ENCODE peak calls at places on chromosomes 7 and 10, in nine cellular contexts. C is WERI-Rb-1, Q is aorta, N is tibial nerve, W is IMR-90, S is sigmoid colon, V is bronchial epithelial cell, M is breast epithelium, X is left ventricle myocardium inferior. J is an unnamed sample.

GRCh38 chr10:59885430-59886134 is 20.8 kb downstream of the CCDC6 start:
- DNase-seq in W (no peak), N (no peak), Q (no peak), C (no peak), V (no peak), X (no peak), S (no peak), M (no peak), J (peak; percentile 33)

GRCh38 chr7:38007096-38007495 is 86.7 kb downstream of the EPDR1 start:
- DNase-seq in S (no peak), M (no peak), V (no peak), W (no peak), Q (no peak), N (no peak), C (no peak), X (no peak), J (no peak)

GRCh38 chr7:43454936-43455518 is 127.9 kb upstream of the STK17A start:
- DNase-seq in S (no peak), Q (no peak), M (no peak), X (no peak), W (peak; percentile 42), V (peak; percentile 82), C (no peak), N (no peak), J (peak; percentile 62)

GRCh38 chr10:91944880-91945630 is 21.5 kb downstream of the BTAF1 start:
- DNase-seq in N (no peak), C (no peak), X (no peak), W (peak; percentile 61), S (no peak), V (peak; percentile 46), M (no peak), Q (no peak), J (no peak)

GRCh38 chr10:10865303-10865702 is 152.4 kb upstream of the CELF2 start:
- DNase-seq in Q (no peak), V (peak; percentile 49), M (no peak), S (no peak), W (peak; percentile 33), C (no peak), X (no peak), N (no peak), J (no peak)

GRCh38 chr7:93014410-93014809 is 103.4 kb downstream of the SAMD9 start:
- DNase-seq in N (no peak), M (no peak), W (no peak), C (no peak), V (peak; percentile 67), X (no peak), S (no peak), Q (no peak), J (no peak)

GRCh38 chr10:12262278-12262981 is 66.4 kb downstream of the CDC123 start:
- DNase-seq in M (no peak), V (no peak), C (no peak), X (no peak), S (no peak), W (no peak), Q (peak; percentile 1), N (no peak), J (no peak)

GRCh38 chr10:88781206-88781605 is 21.3 kb upstream of the LIPM start:
- DNase-seq in V (peak; percentile 61), C (no peak), S (no peak), Q (no peak), W (no peak), N (no peak), X (no peak), M (no peak), J (no peak)

GRCh38 chr7:27168265-27168947 is 3.1 kb upstream of the HOXA9 start:
- DNase-seq in M (no peak), W (no peak), S (peak; percentile 89), N (no peak), V (no peak), X (peak; percentile 7), Q (peak; percentile 90), C (no peak), J (no peak)

GRCh38 chr10:18044976-18045720 is 93.4 kb downstream of the SLC39A12 start:
- DNase-seq in C (no peak), M (no peak), S (no peak), Q (no peak), V (no peak), X (no peak), N (no peak), W (peak; percentile 96), J (no peak)

GRCh38 chr10:119634219-119634544 is 17.0 kb upstream of the BAG3 start:
- DNase-seq in M (no peak), C (no peak), S (peak; percentile 75), W (no peak), V (no peak), Q (no peak), X (no peak), N (peak; percentile 40), J (no peak)

GRCh38 chr7:142873281-142873784 is 12.2 kb downstream of the TRPV6 start:
- DNase-seq in M (peak; percentile 49), N (no peak), W (no peak), X (no peak), Q (peak; percentile 70), C (peak; percentile 61), S (no peak), V (no peak), J (peak; percentile 86)

GRCh38 chr10:52213511-52213831 is 100.6 kb upstream of the DKK1 start:
- DNase-seq in N (no peak), V (peak; percentile 67), S (no peak), W (peak; percentile 75), M (no peak), C (peak; percentile 29), X (no peak), Q (no peak), J (peak; percentile 8)

GRCh38 chr7:124072603-124073324 is 39.9 kb upstream of the TMEM229A start:
- DNase-seq in X (no peak), N (no peak), C (no peak), Q (no peak), W (peak; percentile 90), S (no peak), V (peak; percentile 85), M (no peak), J (no peak)

DNA sequence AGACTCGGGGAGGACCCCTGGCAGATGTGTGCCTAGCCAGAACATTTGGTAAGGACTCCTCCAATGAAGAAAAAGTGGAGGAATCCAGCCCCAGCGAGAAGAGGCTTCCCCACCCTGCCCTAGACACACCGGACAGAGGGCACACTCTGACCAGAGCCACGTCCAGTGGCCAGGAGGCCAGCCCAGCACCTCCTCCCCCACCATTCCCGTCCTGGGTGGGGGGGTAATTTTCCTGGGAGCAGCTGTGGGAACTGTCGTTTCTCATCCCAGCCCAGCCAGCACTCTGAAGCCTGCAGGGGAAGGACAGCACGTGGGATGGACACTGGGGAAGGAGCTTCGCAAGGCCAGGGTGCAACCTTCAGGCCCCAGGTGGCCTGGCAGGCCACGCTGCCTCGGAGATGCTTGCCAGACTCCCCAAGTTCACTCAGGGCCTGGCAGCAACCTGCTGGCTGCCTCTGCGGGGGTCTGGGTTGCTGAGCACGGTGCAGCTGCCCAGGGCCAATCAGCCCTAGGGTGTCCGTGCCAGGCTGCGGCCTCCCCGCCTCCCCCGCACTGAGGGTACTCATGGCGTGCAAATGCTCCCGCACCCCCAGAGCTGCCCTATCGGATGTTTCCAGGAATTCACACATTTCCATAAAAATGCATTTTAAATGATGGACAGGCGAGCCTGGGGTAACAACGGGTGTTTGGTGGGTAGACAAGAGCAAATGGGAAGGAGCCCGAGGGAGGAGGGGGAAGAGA is 2.0 kb upstream of the EN2 start:
- DNase-seq in Q (no peak), M (peak; percentile 34), N (no peak), X (no peak), C (no peak), V (no peak), S (no peak), W (no peak), J (peak; percentile 69)
- H3K27me3 ChIP-seq in Q (no peaks in the 10 kb centered on the region), M (peaks cover 23% of the 10 kb centered on the region), N (no peaks in the 10 kb centered on the region), X (peaks cover 96% of the 10 kb centered on the region), C (peaks cover 95% of the 10 kb centered on the region), V (peaks cover 77% of the 10 kb centered on the region), S (peaks cover 97% of the 10 kb centered on the region), W (peaks cover 90% of the 10 kb centered on the region), J (peaks cover 97% of the 10 kb centered on the region)

DNA sequence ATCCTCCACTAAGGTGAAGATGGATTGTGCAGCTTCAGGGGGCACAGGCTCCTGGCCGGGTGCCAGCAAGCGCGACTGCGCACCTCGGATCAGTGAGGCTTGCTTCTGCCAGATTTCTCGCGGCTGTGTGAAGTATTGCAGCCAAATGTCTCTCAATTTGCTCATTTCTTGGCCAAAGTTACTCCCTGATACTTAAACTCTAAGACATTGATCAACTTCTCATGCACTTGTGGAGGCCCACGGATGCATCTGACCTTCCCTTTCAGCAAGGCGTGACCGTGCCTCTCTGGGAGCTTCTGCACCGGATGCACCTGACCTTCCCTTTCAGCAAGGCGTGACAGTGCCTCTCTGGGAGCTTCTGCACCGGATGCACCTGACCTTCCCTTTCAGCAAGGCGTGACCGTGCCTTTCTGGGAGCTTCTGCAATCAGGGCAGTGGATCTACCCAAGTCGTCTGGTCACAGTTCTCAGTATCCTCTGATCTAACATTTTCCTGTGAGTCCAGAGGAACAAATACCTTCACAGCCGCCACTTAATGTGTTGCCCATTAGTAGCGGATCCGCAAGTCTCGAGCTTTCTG is 248.3 kb downstream of the ADARB2 start:
- DNase-seq in W (no peak), V (no peak), C (no peak), N (no peak), M (no peak), Q (no peak), S (no peak), X (no peak), J (peak; percentile 9)
- H3K4me3 ChIP-seq in W (no peak overlapping the region), V (no peak overlapping the region), C (no peak overlapping the region), N (no peak overlapping the region), M (no peak overlapping the region), Q (no peak overlapping the region), S (no peak overlapping the region), X (no peak overlapping the region), J (no peak overlapping the region)

GRCh38 chr10:75293456-75293840 is 57.7 kb upstream of the COMTD1 start:
- DNase-seq in C (peak; percentile 90), N (no peak), M (no peak), X (no peak), S (no peak), W (peak; percentile 25), V (no peak), Q (no peak), J (no peak)
- H3K27me3 ChIP-seq in C (no peaks in the 10 kb centered on the region), N (no peaks in the 10 kb centered on the region), M (no peaks in the 10 kb centered on the region), X (no peaks in the 10 kb centered on the region), S (no peaks in the 10 kb centered on the region), W (no peaks in the 10 kb centered on the region), V (no peaks in the 10 kb centered on the region), Q (no peaks in the 10 kb centered on the region), J (peaks cover 33% of the 10 kb centered on the region)

GRCh38 chr10:129946868-129947267 is 17.2 kb downstream of the EBF3 start:
- DNase-seq in M (no peak), V (no peak), N (no peak), C (no peak), Q (peak; percentile 74), S (peak; percentile 60), W (no peak), X (no peak), J (no peak)
- H3K4me3 ChIP-seq in M (no peak overlapping the region), V (no peak overlapping the region), N (no peak overlapping the region), C (no peak overlapping the region), Q (no peak overlapping the region), S (no peak overlapping the region), W (no peak overlapping the region), X (peak overlapping the region; percentile 43), J (no peak overlapping the region)

GRCh38 chr7:117875566-117875965 is 2.3 kb upstream of the CTTNBP2 start:
- DNase-seq in N (peak; percentile 8), S (no peak), C (no peak), W (peak; percentile 28), X (no peak), V (no peak), M (no peak), Q (no peak), J (peak; percentile 65)
- H3K27me3 ChIP-seq in N (no peaks in the 10 kb centered on the region), S (no peaks in the 10 kb centered on the region), C (peaks cover 66% of the 10 kb centered on the region), W (peaks cover 1% of the 10 kb centered on the region), X (peaks cover 29% of the 10 kb centered on the region), V (no peaks in the 10 kb centered on the region), M (no peaks in the 10 kb centered on the region), Q (no peaks in the 10 kb centered on the region), J (no peaks in the 10 kb centered on the region)

J was measured in H7.